ENCODE peak calls at places on chromosomes 11 and 22, in five cellular contexts. S, N, C, D and W are unnamed samples.

GRCh38 chr11:2813141-2813908 is 72.2 kb downstream of the CDKN1C start:
- DNase-seq in S (no peak), N (peak), C (no peak), D (no peak), W (no peak)

GRCh38 chr11:60985991-60986915 is 14.8 kb downstream of the CD6 start:
- DNase-seq in S (no peak), N (peak), C (no peak), D (peak), W (no peak)

GRCh38 chr22:43186272-43187170 is at the start of gene TTLL12:
- DNase-seq in S (no peak), N (peak), C (peak), D (peak), W (no peak)

GRCh38 chr11:103862049-103862826 is 174.2 kb upstream of the DDI1 start:
- DNase-seq in S (no peak), N (no peak), C (no peak), D (no peak), W (no peak)

GRCh38 chr11:8593455-8593854 is 573 bp downstream of the STK33 start:
- DNase-seq in S (no peak), N (no peak), C (no peak), D (no peak), W (no peak)

GRCh38 chr22:46578251-46578823 is 40.9 kb upstream of the CELSR1 start:
- DNase-seq in S (no peak), N (no peak), C (no peak), D (no peak), W (no peak)

GRCh38 chr22:46055176-46055850 is 78.4 kb upstream of the WNT7B start:
- DNase-seq in S (no peak), N (peak), C (no peak), D (peak), W (no peak)

GRCh38 chr22:40979871-40980270 is 28.7 kb downstream of the RBX1 start:
- DNase-seq in S (no peak), N (no peak), C (no peak), D (no peak), W (no peak)

GRCh38 chr11:12172493-12173013 is 62.2 kb downstream of the MICAL2 start:
- DNase-seq in S (no peak), N (no peak), C (no peak), D (peak), W (peak)

GRCh38 chr22:45200862-45201511 is 37.3 kb downstream of the NUP50 start:
- DNase-seq in S (no peak), N (peak), C (no peak), D (no peak), W (no peak)

GRCh38 chr11:60775420-60775961 is 9.6 kb upstream of the MS4A10 start:
- DNase-seq in S (peak), N (peak), C (peak), D (peak), W (peak)

GRCh38 chr22:37365950-37366349 is 61.3 kb downstream of the ELFN2 start:
- DNase-seq in S (no peak), N (no peak), C (no peak), D (no peak), W (no peak)

GRCh38 chr22:24441406-24442351 is 14.3 kb downstream of the ADORA2A start:
- DNase-seq in S (no peak), N (no peak), C (no peak), D (no peak), W (no peak)

GRCh38 chr11:95920460-95921105 is 3.3 kb downstream of the MTMR2 start:
- DNase-seq in S (no peak), N (peak), C (no peak), D (no peak), W (no peak)

GRCh38 chr11:28636566-28636965 is 528.4 kb downstream of the METTL15 start:
- DNase-seq in S (no peak), N (no peak), C (no peak), D (no peak), W (no peak)

GRCh38 chr11:59773082-59773438 is 17.9 kb downstream of the STX3 start:
- DNase-seq in S (no peak), N (no peak), C (no peak), D (no peak), W (no peak)

GRCh38 chr11:63829823-63830489 is 9.0 kb upstream of the MARK2 start:
- DNase-seq in S (no peak), N (peak), C (no peak), D (no peak), W (peak)

GRCh38 chr11:70243912-70244652 is 26.4 kb upstream of the PPFIA1 start:
- DNase-seq in S (no peak), N (peak), C (peak), D (no peak), W (no peak)

GRCh38 chr11:26144309-26144690 is 187.6 kb upstream of the ANO3 start:
- DNase-seq in S (no peak), N (no peak), C (no peak), D (no peak), W (no peak)

GRCh38 chr11:65316979-65317786 is 2.5 kb downstream of the CDC42EP2 start:
- DNase-seq in S (peak), N (peak), C (no peak), D (no peak), W (no peak)

GRCh38 chr11:2975594-2975993 is 16.5 kb downstream of the NAP1L4 start:
- DNase-seq in S (no peak), N (peak), C (peak), D (no peak), W (peak)